ENCODE peak calls at places on chromosomes 11 and 22, in five cellular contexts. J, L, H, Y and M are unnamed samples.

GRCh38 chr11:46977940-46978595 is 41.5 kb downstream of the CSTPP1 start:
- DNase-seq in L (no peak), J (no peak), H (no peak), Y (no peak), M (no peak)

GRCh38 chr11:127106142-127106541 is 105.6 kb upstream of the KIRREL3 start:
- DNase-seq in L (no peak), J (no peak), H (no peak), Y (no peak), M (no peak)

GRCh38 chr11:2383823-2384722 is 7.0 kb downstream of the CD81 start:
- DNase-seq in L (no peak), Y (no peak), H (peak; percentile 38), J (no peak), M (no peak)

GRCh38 chr22:38831166-38831945 is 12.5 kb downstream of the NPTXR start:
- DNase-seq in H (no peak), J (peak; percentile 91), Y (peak; percentile 44), L (no peak), M (no peak)

GRCh38 chr22:29702025-29702930 is 17.5 kb upstream of the CABP7 start:
- DNase-seq in H (no peak), L (no peak), Y (no peak), J (peak; percentile 44), M (no peak)

GRCh38 chr11:12159351-12160099 is 49.1 kb downstream of the MICAL2 start:
- DNase-seq in Y (peak; percentile 62), L (no peak), J (peak; percentile 40), H (no peak), M (no peak)

GRCh38 chr11:3202305-3202704 is 16.3 kb downstream of the MRGPRG start:
- DNase-seq in Y (peak; percentile 23), L (no peak), H (no peak), J (no peak), M (no peak)

GRCh38 chr11:12827929-12828812 is 153.9 kb downstream of the TEAD1 start:
- DNase-seq in H (no peak), J (peak; percentile 62), Y (no peak), L (no peak), M (peak; percentile 46)

GRCh38 chr11:66857927-66858185 is 992 bp downstream of the LRFN4 start:
- DNase-seq in L (no peak), J (no peak), H (no peak), Y (no peak), M (no peak)